ENCODE peak calls at places on chromosomes 4 and X, in seven cellular contexts. Z, E, J, G, A, O and B are unnamed samples.

GRCh38 chr4:25399502-25399901 is 22.4 kb downstream of the ANAPC4 start:
- DNase-seq in Z (no peak), E (no peak), J (no peak), G (no peak), A (no peak), O (no peak), B (no peak)

GRCh38 chrX:70479970-70480659 is 35.5 kb downstream of the DLG3 start:
- DNase-seq in Z (no peak), E (no peak), J (no peak), G (no peak), A (no peak), O (no peak), B (no peak)

GRCh38 chr4:47374477-47374876 is 89.0 kb downstream of the COMMD8 start:
- DNase-seq in Z (no peak), E (no peak), J (peak; percentile 32), G (no peak), A (no peak), O (no peak), B (no peak)

GRCh38 chr4:3371581-3372001 is 70.2 kb upstream of the HGFAC start:
- DNase-seq in Z (no peak), E (peak; percentile 41), J (no peak), G (no peak), A (no peak), O (no peak), B (no peak)

GRCh38 chr4:111854494-111855087 is 290.7 kb upstream of the FAM241A start:
- DNase-seq in Z (no peak), E (peak; percentile 48), J (peak; percentile 1), G (peak; percentile 16), A (no peak), O (no peak), B (peak; percentile 47)

GRCh38 chr4:159655547-159655946 is 552.7 kb downstream of the RAPGEF2 start:
- DNase-seq in Z (no peak), E (no peak), J (no peak), G (peak; percentile 95), A (no peak), O (no peak), B (no peak)

GRCh38 chr4:56261027-56261426 is 126.3 kb downstream of the AASDH start:
- DNase-seq in Z (no peak), E (no peak), J (no peak), G (no peak), A (peak; percentile 2), O (no peak), B (no peak)

GRCh38 chr4:176002007-176002623 is 63.5 kb upstream of the WDR17 start:
- DNase-seq in Z (peak; percentile 62), E (peak; percentile 12), J (no peak), G (no peak), A (no peak), O (peak; percentile 47), B (peak; percentile 47)

GRCh38 chrX:39487166-39488006 is 610.4 kb downstream of the BCOR start:
- DNase-seq in Z (no peak), E (peak; percentile 49), J (no peak), G (no peak), A (no peak), O (no peak), B (no peak)

GRCh38 chrX:23317799-23318724 is 16.6 kb upstream of the PTCHD1 start:
- DNase-seq in Z (no peak), E (peak; percentile 51), J (no peak), G (no peak), A (peak; percentile 10), O (no peak), B (no peak)

GRCh38 chr4:81507530-81507929 is 35.8 kb upstream of the RASGEF1B start:
- DNase-seq in Z (no peak), E (no peak), J (no peak), G (no peak), A (no peak), O (no peak), B (no peak)

GRCh38 chr4:41106694-41107419 is 107.5 kb downstream of the APBB2 start:
- DNase-seq in Z (no peak), E (no peak), J (no peak), G (no peak), A (no peak), O (no peak), B (no peak)

GRCh38 chr4:53014881-53015280 is 152.8 kb downstream of the RASL11B start:
- DNase-seq in Z (no peak), E (no peak), J (no peak), G (no peak), A (no peak), O (no peak), B (no peak)

GRCh38 chrX:41108684-41109205 is 23.5 kb downstream of the USP9X start:
- DNase-seq in Z (no peak), E (no peak), J (no peak), G (no peak), A (no peak), O (no peak), B (no peak)

GRCh38 chr4:40379248-40379647 is 44.1 kb downstream of the CHRNA9 start:
- DNase-seq in Z (no peak), E (no peak), J (no peak), G (no peak), A (no peak), O (no peak), B (no peak)

GRCh38 chr4:16926214-16926613 is 27.8 kb upstream of the LDB2 start:
- DNase-seq in Z (no peak), E (no peak), J (no peak), G (no peak), A (no peak), O (no peak), B (no peak)

GRCh38 chrX:140440891-140441290 is 64.0 kb downstream of the SOX3 start:
- DNase-seq in Z (no peak), E (no peak), J (no peak), G (no peak), A (no peak), O (no peak), B (no peak)

GRCh38 chrX:15820106-15821073 is 30.1 kb downstream of the ZRSR2 start:
- DNase-seq in Z (no peak), E (no peak), J (no peak), G (no peak), A (no peak), O (no peak), B (no peak)

GRCh38 chr4:189090174-189090814 is 850.4 kb upstream of the FRG1 start:
- DNase-seq in Z (no peak), E (peak; percentile 16), J (no peak), G (peak; percentile 15), A (no peak), O (no peak), B (no peak)

GRCh38 chrX:66074920-66075879 is 35.3 kb upstream of the VSIG4 start:
- DNase-seq in Z (peak; percentile 73), E (peak; percentile 32), J (no peak), G (no peak), A (peak; percentile 10), O (peak; percentile 71), B (no peak)

GRCh38 chrX:125005863-125006262 is 313.8 kb upstream of the TEX13C start:
- DNase-seq in Z (no peak), E (no peak), J (no peak), G (no peak), A (no peak), O (no peak), B (no peak)

GRCh38 chr4:86220137-86220536 is 139.7 kb downstream of the MAPK10 start:
- DNase-seq in Z (no peak), E (no peak), J (no peak), G (no peak), A (no peak), O (no peak), B (no peak)

GRCh38 chr4:76341063-76341462 is 34.5 kb downstream of the STBD1 start:
- DNase-seq in Z (no peak), E (peak; percentile 1), J (peak; percentile 8), G (peak; percentile 37), A (no peak), O (no peak), B (no peak)

DNA sequence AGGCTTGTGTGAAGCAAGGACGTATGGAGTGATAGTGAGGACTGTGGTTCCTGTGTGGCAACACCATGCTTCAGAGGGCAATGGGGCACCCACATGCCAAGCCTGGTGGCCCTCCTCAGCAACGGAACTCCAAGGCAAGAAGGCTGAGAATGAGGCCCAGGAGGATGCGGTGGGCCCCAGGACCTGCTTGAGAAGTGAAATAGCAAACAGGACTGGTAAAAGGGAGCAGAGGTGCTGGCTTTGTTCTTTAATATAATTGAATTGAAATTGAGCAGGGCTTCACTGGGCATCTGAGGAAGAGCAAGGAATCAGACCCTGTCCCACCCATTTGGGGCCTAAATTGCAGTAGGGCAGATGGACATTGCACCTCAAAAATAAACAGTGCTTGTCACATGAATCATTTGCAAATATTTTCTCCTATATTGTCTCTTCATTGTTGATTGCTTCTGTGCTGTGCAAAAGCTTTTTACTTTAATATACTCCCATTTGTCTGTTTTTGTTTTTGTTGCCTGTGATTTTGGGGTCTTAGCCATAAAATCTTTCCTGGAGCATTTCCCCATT is 2.3 kb downstream of the TMEM187 start:
- DNase-seq in Z (peak; percentile 39), E (no peak), J (no peak), G (no peak), A (no peak), O (no peak), B (no peak)
- H3K27ac ChIP-seq in Z (peak overlapping the region; percentile 97), E (peak overlapping the region; percentile 23), J (no peak overlapping the region), G (no peak overlapping the region), A (peak overlapping the region; percentile 99), O (peak overlapping the region; percentile 13), B (peak overlapping the region; percentile 99)

GRCh38 chrX:63350551-63350950 is 581 bp downstream of the SPIN4 start:
- DNase-seq in Z (no peak), E (peak; percentile 2), J (no peak), G (peak; percentile 29), A (peak; percentile 10), O (peak; percentile 33), B (peak; percentile 48)

GRCh38 chrX:63354484-63354883 is 3.4 kb upstream of the SPIN4 start:
- DNase-seq in Z (no peak), E (no peak), J (no peak), G (peak; percentile 40), A (no peak), O (no peak), B (no peak)

GRCh38 chrX:63350979-63351616 is at the start of gene SPIN4:
- DNase-seq in Z (peak; percentile 89), E (peak; percentile 62), J (peak; percentile 61), G (peak; percentile 76), A (peak; percentile 41), O (peak; percentile 90), B (peak; percentile 80)

DNA sequence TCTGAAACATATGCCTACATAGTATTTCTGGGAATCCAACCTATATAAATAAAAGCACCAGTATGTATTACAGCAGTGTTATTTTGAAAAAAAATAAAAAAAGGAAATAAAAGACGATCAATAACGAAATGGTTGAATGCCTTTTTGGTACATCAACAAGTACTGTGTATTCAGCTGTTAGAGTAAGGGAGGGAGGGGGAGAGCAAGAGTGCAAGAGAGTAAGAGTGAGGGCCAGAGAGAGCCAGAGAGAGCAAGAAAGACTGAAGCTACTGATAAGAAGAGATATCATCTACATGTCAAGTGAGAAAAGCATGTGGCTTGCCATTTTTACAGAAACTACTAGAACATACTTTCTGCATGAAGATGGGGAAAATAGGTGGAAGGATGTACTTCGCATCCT is 1.8 kb downstream of the SPIN4 start:
- DNase-seq in Z (no peak), E (no peak), J (no peak), G (no peak), A (no peak), O (no peak), B (no peak)
- H3K4me3 ChIP-seq in Z (no peak overlapping the region), E (no peak overlapping the region), J (peak overlapping the region; percentile 32), G (no peak overlapping the region), A (no peak overlapping the region), O (peak overlapping the region; percentile 55), B (no peak overlapping the region)

GRCh38 chrX:17412692-17413091 is 37.7 kb downstream of the NHS start:
- DNase-seq in Z (no peak), E (no peak), J (peak; percentile 27), G (peak; percentile 86), A (no peak), O (no peak), B (no peak)
- H3K27ac ChIP-seq in Z (no peak overlapping the region), E (no peak overlapping the region), J (peak overlapping the region; percentile 68), G (peak overlapping the region; percentile 95), A (no peak overlapping the region), O (no peak overlapping the region), B (no peak overlapping the region)

GRCh38 chrX:45748443-45748842 is 547.8 kb upstream of the DIPK2B start:
- DNase-seq in Z (no peak), E (no peak), J (no peak), G (no peak), A (no peak), O (no peak), B (no peak)
- H3K4me3 ChIP-seq in Z (no peak overlapping the region), E (no peak overlapping the region), J (no peak overlapping the region), G (no peak overlapping the region), A (no peak overlapping the region), O (no peak overlapping the region), B (no peak overlapping the region)